ENCODE peak calls at places on chromosomes 6 and 20, in seven cellular contexts. I, D, C, V, X, Q and T are unnamed samples.

GRCh38 chr6:87808005-87808757 is 106.1 kb upstream of the AKIRIN2 start:
- DNase-seq in I (no peak), D (peak; percentile 59), C (no peak), V (no peak), X (peak; percentile 37), Q (no peak), T (no peak)

GRCh38 chr6:116286773-116287358 is 7.1 kb upstream of the TSPYL1 start:
- DNase-seq in I (no peak), D (no peak), C (no peak), V (no peak), X (peak; percentile 25), Q (no peak), T (no peak)

GRCh38 chr20:47576516-47577033 is 74.9 kb downstream of the NCOA3 start:
- DNase-seq in I (no peak), D (peak; percentile 77), C (no peak), V (no peak), X (peak; percentile 90), Q (peak; percentile 91), T (peak; percentile 74)

GRCh38 chr6:43187821-43188220 is 5.8 kb downstream of the CUL9 start:
- DNase-seq in I (no peak), D (no peak), C (no peak), V (no peak), X (no peak), Q (no peak), T (no peak)

GRCh38 chr6:139230421-139230840 is 61.4 kb downstream of the TXLNB start:
- DNase-seq in I (peak; percentile 4), D (no peak), C (no peak), V (peak; percentile 38), X (peak; percentile 46), Q (peak; percentile 70), T (no peak)

GRCh38 chr6:27471365-27472115 is 1.4 kb downstream of the ZNF184 start:
- DNase-seq in I (no peak), D (no peak), C (no peak), V (no peak), X (no peak), Q (peak; percentile 5), T (no peak)

GRCh38 chr6:139473239-139473701 is 98.8 kb upstream of the CITED2 start:
- DNase-seq in I (no peak), D (no peak), C (no peak), V (peak; percentile 19), X (no peak), Q (peak; percentile 86), T (peak; percentile 50)

GRCh38 chr6:35185302-35185681 is 28.5 kb upstream of the SCUBE3 start:
- DNase-seq in I (no peak), D (peak; percentile 28), C (peak; percentile 71), V (no peak), X (peak; percentile 51), Q (peak; percentile 67), T (no peak)

GRCh38 chr6:7896465-7896987 is 14.1 kb downstream of the TXNDC5 start:
- DNase-seq in I (no peak), D (no peak), C (no peak), V (no peak), X (no peak), Q (no peak), T (no peak)

GRCh38 chr6:133131621-133132020 is 109.5 kb upstream of the EYA4 start:
- DNase-seq in I (no peak), D (no peak), C (no peak), V (peak; percentile 63), X (no peak), Q (no peak), T (no peak)

GRCh38 chr6:86937219-86938079 is at the start of gene HTR1E:
- DNase-seq in I (no peak), D (no peak), C (peak; percentile 42), V (no peak), X (peak; percentile 2), Q (peak; percentile 44), T (no peak)

GRCh38 chr6:56106231-56106630 is 141.1 kb downstream of the COL21A1 start:
- DNase-seq in I (no peak), D (no peak), C (no peak), V (no peak), X (no peak), Q (no peak), T (no peak)

GRCh38 chr20:58640446-58640845 is 10.6 kb upstream of the STX16 start:
- DNase-seq in I (no peak), D (no peak), C (no peak), V (no peak), X (peak; percentile 71), Q (peak; percentile 84), T (no peak)

GRCh38 chr20:35171753-35172433 is at the start of gene PROCR:
- DNase-seq in I (no peak), D (peak; percentile 93), C (peak; percentile 90), V (peak; percentile 67), X (peak; percentile 90), Q (peak; percentile 83), T (peak; percentile 64)

GRCh38 chr6:162856885-162857284 is 129.1 kb downstream of the PACRG start:
- DNase-seq in I (peak; percentile 26), D (peak; percentile 77), C (no peak), V (no peak), X (peak; percentile 60), Q (peak; percentile 89), T (peak; percentile 88)

GRCh38 chr20:49483018-49483705 is 694 bp upstream of the KCNB1 start:
- DNase-seq in I (no peak), D (no peak), C (no peak), V (no peak), X (no peak), Q (no peak), T (no peak)

GRCh38 chr6:16637635-16638034 is 123.6 kb downstream of the ATXN1 start:
- DNase-seq in I (no peak), D (no peak), C (no peak), V (no peak), X (no peak), Q (no peak), T (no peak)

GRCh38 chr20:21505810-21506530 is 7.9 kb downstream of the NKX2-2 start:
- DNase-seq in I (no peak), D (no peak), C (peak; percentile 74), V (no peak), X (peak; percentile 20), Q (peak; percentile 47), T (no peak)

GRCh38 chr6:169341065-169341464 is 87.4 kb upstream of the THBS2 start:
- DNase-seq in I (no peak), D (no peak), C (no peak), V (no peak), X (no peak), Q (no peak), T (no peak)

GRCh38 chr20:3671986-3672863 is 9.0 kb upstream of the GFRA4 start:
- DNase-seq in I (no peak), D (no peak), C (peak; percentile 60), V (no peak), X (no peak), Q (no peak), T (no peak)

GRCh38 chr6:84033523-84034451 is at the start of gene MRAP2:
- DNase-seq in I (no peak), D (no peak), C (no peak), V (no peak), X (no peak), Q (peak; percentile 17), T (no peak)

GRCh38 chr6:25612666-25613065 is 39.3 kb upstream of the SCGN start:
- DNase-seq in I (no peak), D (no peak), C (no peak), V (no peak), X (no peak), Q (no peak), T (no peak)

GRCh38 chr20:1663917-1664316 is 6.3 kb upstream of the SIRPG start:
- DNase-seq in I (no peak), D (no peak), C (no peak), V (no peak), X (peak; percentile 1), Q (peak; percentile 27), T (no peak)

GRCh38 chr6:165340532-165340931 is 31.1 kb upstream of the C6orf118 start:
- DNase-seq in I (no peak), D (no peak), C (no peak), V (no peak), X (no peak), Q (no peak), T (no peak)

GRCh38 chr6:28643017-28643740 is 117.5 kb downstream of the GPX5 start:
- DNase-seq in I (peak; percentile 53), D (no peak), C (no peak), V (no peak), X (peak; percentile 78), Q (peak; percentile 80), T (peak; percentile 16)

GRCh38 chr20:46400253-46400652 is 6.2 kb downstream of the ELMO2 start:
- DNase-seq in I (no peak), D (no peak), C (no peak), V (peak; percentile 24), X (peak; percentile 80), Q (peak; percentile 89), T (peak; percentile 48)
- H3K4me3 ChIP-seq in I (peak overlapping the region; percentile 29), D (no peak overlapping the region), C (peak overlapping the region; percentile 17), V (peak overlapping the region; percentile 11), X (no peak overlapping the region), Q (peak overlapping the region; percentile 0), T (no peak overlapping the region)

DNA sequence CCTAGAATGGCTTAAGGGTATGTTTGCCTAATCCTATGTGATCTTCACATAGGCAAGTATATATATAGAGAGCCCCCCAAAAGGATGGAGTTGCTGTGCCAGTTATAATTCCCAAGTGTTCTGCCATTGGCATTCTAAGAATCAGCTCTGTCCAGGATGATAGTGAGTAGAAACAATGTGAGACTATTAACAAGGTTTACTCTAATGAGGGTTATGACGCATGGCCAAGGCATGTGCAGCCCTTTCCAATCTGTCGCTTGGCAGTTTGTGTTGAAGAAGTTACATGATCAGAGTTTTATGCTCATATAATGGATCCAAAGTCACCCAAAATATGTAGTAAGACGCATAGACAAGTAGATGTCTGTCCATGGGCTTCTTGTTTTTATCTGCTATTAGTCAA is 33.6 kb downstream of the VGLL2 start:
- DNase-seq in I (no peak), D (no peak), C (no peak), V (no peak), X (no peak), Q (no peak), T (no peak)
- TF ChIP-seq CTCF in I (no peak), D (no peak), C (no peak), V (no peak), X (no peak), Q (no peak), T (no peak)

GRCh38 chr6:30829639-30830250 is 54.6 kb upstream of the DDR1 start:
- DNase-seq in I (no peak), D (no peak), C (no peak), V (no peak), X (no peak), Q (no peak), T (no peak)
- H3K4me3 ChIP-seq in I (no peak overlapping the region), D (no peak overlapping the region), C (no peak overlapping the region), V (no peak overlapping the region), X (no peak overlapping the region), Q (no peak overlapping the region), T (no peak overlapping the region)

DNA sequence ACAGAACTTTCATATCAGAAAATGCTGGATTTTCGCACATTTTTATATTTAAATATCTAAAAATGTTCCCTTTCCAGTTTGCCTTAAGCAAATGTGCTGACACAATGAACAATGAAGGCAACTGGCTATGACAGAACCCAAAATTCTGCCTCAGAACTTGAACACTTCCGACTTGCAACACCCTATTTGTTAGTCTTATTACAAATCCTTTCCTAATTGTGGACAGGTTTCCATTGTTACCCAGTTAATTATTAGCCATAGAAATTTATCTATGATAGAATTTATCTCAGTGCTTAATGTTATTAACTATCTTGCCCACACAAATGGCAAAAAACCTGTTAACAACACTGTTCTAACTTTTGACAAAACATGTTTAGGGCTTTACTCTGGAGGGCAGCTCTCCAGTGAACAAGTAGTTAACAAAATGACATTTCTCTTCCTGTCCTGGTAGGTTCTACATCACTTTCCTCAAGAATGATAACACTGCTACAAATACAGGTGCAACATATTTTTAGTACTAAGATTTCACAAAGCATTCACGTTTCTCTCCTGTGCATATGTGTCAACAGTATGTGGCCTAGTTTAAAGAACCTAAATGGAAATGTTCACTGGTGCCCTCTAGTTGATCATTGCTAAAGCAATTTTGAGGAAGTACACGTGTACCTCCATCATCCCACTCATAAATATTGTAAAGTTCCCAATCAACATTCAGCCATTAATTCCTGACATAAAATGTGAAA is 58.4 kb downstream of the HIVEP2 start:
- DNase-seq in I (no peak), D (no peak), C (no peak), V (no peak), X (peak; percentile 69), Q (peak; percentile 80), T (peak; percentile 44)
- TF ChIP-seq CTCF in I (peak; percentile 28), D (peak; percentile 37), C (peak; percentile 56), V (no peak), X (peak; percentile 43), Q (peak; percentile 47), T (peak; percentile 47)